ENCODE peak calls at places on chromosomes 6 and 20, in four cellular contexts. One of them, this sample, is unnamed.

GRCh38 chr6:148760568-148761531 is 14.0 kb downstream of the UST start:
- DNase-seq in choroid plexus epithelial cell: peak
- DNase-seq in cardiac muscle cell: peak
- DNase-seq in IMR-90: peak
- DNase-seq in this sample: peak

GRCh38 chr20:63101781-63102719 is 95.3 kb upstream of the BHLHE23 start:
- DNase-seq in choroid plexus epithelial cell: peak
- DNase-seq in IMR-90: peak
- DNase-seq in cardiac muscle cell: peak
- DNase-seq in this sample: peak

GRCh38 chr6:29816030-29816429 is 11.6 kb upstream of the HLA-G start:
- DNase-seq in IMR-90: no peak
- DNase-seq in choroid plexus epithelial cell: no peak
- DNase-seq in cardiac muscle cell: no peak
- DNase-seq in this sample: no peak

GRCh38 chr20:7137395-7138151 is 370.1 kb downstream of the BMP2 start:
- DNase-seq in cardiac muscle cell: no peak
- DNase-seq in IMR-90: no peak
- DNase-seq in choroid plexus epithelial cell: no peak
- DNase-seq in this sample: no peak

GRCh38 chr6:17021539-17021889 is 80.3 kb upstream of the STMND1 start:
- DNase-seq in IMR-90: peak
- DNase-seq in cardiac muscle cell: peak
- DNase-seq in choroid plexus epithelial cell: no peak
- DNase-seq in this sample: peak

GRCh38 chr6:75416443-75416842 is 77.2 kb downstream of the FILIP1 start:
- DNase-seq in choroid plexus epithelial cell: no peak
- DNase-seq in IMR-90: no peak
- DNase-seq in cardiac muscle cell: no peak
- DNase-seq in this sample: no peak

GRCh38 chr6:84967965-84968364 is 203.6 kb upstream of the TBX18 start:
- DNase-seq in cardiac muscle cell: no peak
- DNase-seq in choroid plexus epithelial cell: peak
- DNase-seq in IMR-90: no peak
- DNase-seq in this sample: no peak

GRCh38 chr6:72987305-72987704 is 238.0 kb downstream of the KHDC1L start:
- DNase-seq in cardiac muscle cell: no peak
- DNase-seq in IMR-90: no peak
- DNase-seq in choroid plexus epithelial cell: no peak
- DNase-seq in this sample: no peak

GRCh38 chr20:56389807-56390206 is 2.2 kb downstream of the AURKA start:
- DNase-seq in IMR-90: no peak
- DNase-seq in choroid plexus epithelial cell: no peak
- DNase-seq in cardiac muscle cell: no peak
- DNase-seq in this sample: no peak

GRCh38 chr6:1619106-1619665 is 9.5 kb downstream of the FOXC1 start:
- DNase-seq in IMR-90: no peak
- DNase-seq in cardiac muscle cell: no peak
- DNase-seq in choroid plexus epithelial cell: no peak
- DNase-seq in this sample: no peak

GRCh38 chr20:48745330-48745729 is 82.5 kb downstream of the PREX1 start:
- DNase-seq in IMR-90: no peak
- DNase-seq in cardiac muscle cell: peak
- DNase-seq in choroid plexus epithelial cell: peak
- DNase-seq in this sample: no peak

GRCh38 chr6:155195903-155196302 is 67.9 kb upstream of the CLDN20 start:
- DNase-seq in cardiac muscle cell: no peak
- DNase-seq in choroid plexus epithelial cell: no peak
- DNase-seq in IMR-90: no peak
- DNase-seq in this sample: no peak

GRCh38 chr6:33072508-33073100 is 845 bp downstream of the HLA-DPA1 start:
- DNase-seq in choroid plexus epithelial cell: no peak
- DNase-seq in cardiac muscle cell: no peak
- DNase-seq in IMR-90: no peak
- DNase-seq in this sample: no peak

GRCh38 chr20:47355489-47356219 is 845 bp downstream of the ZMYND8 start:
- DNase-seq in cardiac muscle cell: peak
- DNase-seq in IMR-90: no peak
- DNase-seq in choroid plexus epithelial cell: no peak
- DNase-seq in this sample: peak

GRCh38 chr6:84707161-84707560 is 57.2 kb downstream of the TBX18 start:
- DNase-seq in IMR-90: no peak
- DNase-seq in cardiac muscle cell: no peak
- DNase-seq in choroid plexus epithelial cell: peak
- DNase-seq in this sample: no peak

GRCh38 chr20:19938421-19938787 is 78.8 kb upstream of the NAA20 start:
- DNase-seq in IMR-90: no peak
- DNase-seq in cardiac muscle cell: no peak
- DNase-seq in choroid plexus epithelial cell: no peak
- DNase-seq in this sample: no peak

GRCh38 chr20:19934792-19935491 is 82.2 kb upstream of the NAA20 start:
- DNase-seq in choroid plexus epithelial cell: no peak
- DNase-seq in cardiac muscle cell: no peak
- DNase-seq in IMR-90: no peak
- DNase-seq in this sample: no peak

GRCh38 chr20:19937651-19938420 is 79.3 kb upstream of the NAA20 start:
- DNase-seq in cardiac muscle cell: no peak
- DNase-seq in choroid plexus epithelial cell: no peak
- DNase-seq in IMR-90: no peak
- DNase-seq in this sample: no peak

GRCh38 chr20:19935842-19936241 is 81.3 kb upstream of the NAA20 start:
- DNase-seq in IMR-90: no peak
- DNase-seq in cardiac muscle cell: no peak
- DNase-seq in choroid plexus epithelial cell: no peak
- DNase-seq in this sample: no peak

DNA sequence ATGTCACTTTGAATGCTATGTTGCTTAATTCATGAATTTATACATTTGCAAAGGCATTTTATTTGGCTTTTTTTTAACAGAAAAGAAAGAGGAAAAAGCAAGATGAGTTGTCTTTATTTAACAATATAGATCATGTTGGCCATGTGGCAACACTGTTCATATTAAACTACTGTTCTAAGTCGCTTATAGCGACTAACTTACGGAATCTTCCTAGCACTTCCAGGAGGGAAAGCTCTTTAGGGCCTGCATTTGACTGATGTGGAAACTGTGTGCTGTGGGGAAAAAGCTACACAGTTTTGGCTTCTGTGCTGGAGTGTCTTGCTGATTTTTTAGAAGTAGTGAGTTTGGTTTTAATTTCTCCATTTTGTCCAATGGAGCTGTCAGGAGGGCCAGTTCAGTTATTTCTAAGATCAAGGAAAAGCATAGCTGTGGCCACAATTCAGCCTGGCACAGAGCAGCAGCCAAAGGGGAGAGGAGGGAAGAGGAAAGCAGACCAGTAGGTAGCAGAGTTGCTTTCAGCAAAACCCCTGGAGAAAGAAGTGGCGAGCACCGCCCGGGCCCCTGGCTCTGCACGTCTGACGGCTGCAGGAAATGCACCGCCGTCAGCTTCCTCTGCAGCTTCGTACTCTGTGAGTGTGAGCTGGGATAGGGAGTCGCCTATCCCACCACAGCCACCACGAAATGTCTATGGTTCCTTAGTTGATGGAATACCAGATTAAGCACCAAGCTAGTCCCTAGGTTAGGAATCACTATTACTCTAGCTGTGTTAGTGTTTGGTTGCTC is 80.2 kb upstream of the NAA20 start:
- DNase-seq in IMR-90: no peak
- DNase-seq in cardiac muscle cell: no peak
- DNase-seq in choroid plexus epithelial cell: no peak
- DNase-seq in this sample: no peak
- H3K4me3 ChIP-seq in IMR-90: no peak
- H3K4me3 ChIP-seq in cardiac muscle cell: no peak
- H3K4me3 ChIP-seq in choroid plexus epithelial cell: no peak
- H3K4me3 ChIP-seq in this sample: no peak

GRCh38 chr6:68639826-68640505 is 4.9 kb downstream of the ADGRB3 start:
- DNase-seq in IMR-90: no peak
- DNase-seq in cardiac muscle cell: peak
- DNase-seq in choroid plexus epithelial cell: no peak
- DNase-seq in this sample: peak
- H3K4me3 ChIP-seq in IMR-90: no peak
- H3K4me3 ChIP-seq in cardiac muscle cell: peak
- H3K4me3 ChIP-seq in choroid plexus epithelial cell: peak
- H3K4me3 ChIP-seq in this sample: peak

DNA sequence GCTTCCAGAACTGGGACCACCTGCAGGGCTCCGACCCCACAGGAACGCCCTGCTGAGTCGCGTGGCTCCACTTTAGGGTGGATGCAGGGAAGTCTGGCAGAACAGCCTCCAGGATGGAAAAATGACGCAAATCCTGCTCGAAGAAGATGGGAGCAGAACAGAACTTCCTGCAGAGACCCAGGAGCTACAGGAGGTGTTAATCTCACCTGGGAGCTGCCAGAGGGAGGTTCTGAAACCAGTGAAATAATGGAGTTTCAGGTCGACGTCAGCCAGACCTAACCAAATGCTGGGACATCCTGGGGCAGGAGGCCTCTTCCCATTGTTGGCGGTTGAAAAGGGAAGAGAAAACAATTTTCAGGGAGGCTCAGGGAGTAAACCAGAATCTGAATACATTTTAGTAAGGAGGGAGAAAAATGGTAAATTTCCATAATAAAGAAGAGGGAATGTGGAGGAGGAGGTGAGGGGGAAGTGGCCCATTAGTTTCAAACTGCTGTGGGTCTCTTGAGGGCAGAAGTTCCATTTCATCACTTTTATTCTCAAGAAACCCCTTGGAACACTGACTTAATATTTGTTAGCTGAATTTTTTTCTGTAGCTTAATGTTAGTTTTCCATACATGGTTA is 558.4 kb upstream of the CDH4 start:
- DNase-seq in cardiac muscle cell: no peak
- DNase-seq in IMR-90: no peak
- DNase-seq in choroid plexus epithelial cell: no peak
- DNase-seq in this sample: no peak
- H3K4me3 ChIP-seq in cardiac muscle cell: no peak
- H3K4me3 ChIP-seq in IMR-90: no peak
- H3K4me3 ChIP-seq in choroid plexus epithelial cell: no peak
- H3K4me3 ChIP-seq in this sample: no peak

GRCh38 chr6:70668499-70668812 is 773 bp downstream of the SMAP1 start:
- DNase-seq in IMR-90: no peak
- DNase-seq in choroid plexus epithelial cell: no peak
- DNase-seq in cardiac muscle cell: no peak
- DNase-seq in this sample: peak

GRCh38 chr6:70666726-70667125 is 957 bp upstream of the SMAP1 start:
- DNase-seq in cardiac muscle cell: no peak
- DNase-seq in IMR-90: no peak
- DNase-seq in choroid plexus epithelial cell: no peak
- DNase-seq in this sample: no peak

GRCh38 chr6:70667711-70668498 is at the start of gene SMAP1:
- DNase-seq in cardiac muscle cell: peak
- DNase-seq in choroid plexus epithelial cell: peak
- DNase-seq in IMR-90: peak
- DNase-seq in this sample: peak

GRCh38 chr6:70667256-70667710 is 400 bp upstream of the SMAP1 start:
- DNase-seq in cardiac muscle cell: no peak
- DNase-seq in choroid plexus epithelial cell: no peak
- DNase-seq in IMR-90: no peak
- DNase-seq in this sample: no peak

DNA sequence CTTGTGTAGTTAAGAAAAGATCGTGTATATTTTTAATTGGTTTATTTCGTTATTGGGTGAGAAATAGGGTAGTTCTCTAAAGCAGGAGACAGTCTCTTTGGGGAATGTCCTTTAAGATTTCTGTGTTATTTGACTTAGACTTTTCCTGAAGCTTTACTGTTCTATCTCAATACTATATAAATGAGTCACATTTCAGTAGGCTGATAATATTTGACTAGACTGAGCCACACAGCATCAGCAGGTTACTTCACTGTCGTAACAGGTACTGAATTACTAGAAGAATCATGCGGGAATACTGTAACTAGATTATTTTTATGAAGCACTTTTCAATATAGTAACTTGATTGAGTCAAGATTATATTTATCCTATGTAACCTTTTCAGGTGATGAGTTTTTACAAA is 1.4 kb downstream of the SMAP1 start:
- DNase-seq in IMR-90: peak
- DNase-seq in cardiac muscle cell: no peak
- DNase-seq in choroid plexus epithelial cell: peak
- DNase-seq in this sample: peak
- H3K4me3 ChIP-seq in IMR-90: no peak
- H3K4me3 ChIP-seq in cardiac muscle cell: peak
- H3K4me3 ChIP-seq in choroid plexus epithelial cell: no peak
- H3K4me3 ChIP-seq in this sample: peak

GRCh38 chr20:1174787-1175186 is 10.0 kb downstream of the TMEM74B start:
- DNase-seq in choroid plexus epithelial cell: no peak
- DNase-seq in cardiac muscle cell: no peak
- DNase-seq in IMR-90: no peak
- DNase-seq in this sample: no peak

GRCh38 chr20:1171461-1172093 is 13.2 kb downstream of the TMEM74B start:
- DNase-seq in cardiac muscle cell: peak
- DNase-seq in choroid plexus epithelial cell: peak
- DNase-seq in IMR-90: peak
- DNase-seq in this sample: peak

GRCh38 chr20:1178103-1178502 is 6.7 kb downstream of the TMEM74B start:
- DNase-seq in choroid plexus epithelial cell: no peak
- DNase-seq in IMR-90: no peak
- DNase-seq in cardiac muscle cell: no peak
- DNase-seq in this sample: no peak

GRCh38 chr20:1177680-1178079 is 7.1 kb downstream of the TMEM74B start:
- DNase-seq in cardiac muscle cell: peak
- DNase-seq in IMR-90: peak
- DNase-seq in choroid plexus epithelial cell: peak
- DNase-seq in this sample: peak

DNA sequence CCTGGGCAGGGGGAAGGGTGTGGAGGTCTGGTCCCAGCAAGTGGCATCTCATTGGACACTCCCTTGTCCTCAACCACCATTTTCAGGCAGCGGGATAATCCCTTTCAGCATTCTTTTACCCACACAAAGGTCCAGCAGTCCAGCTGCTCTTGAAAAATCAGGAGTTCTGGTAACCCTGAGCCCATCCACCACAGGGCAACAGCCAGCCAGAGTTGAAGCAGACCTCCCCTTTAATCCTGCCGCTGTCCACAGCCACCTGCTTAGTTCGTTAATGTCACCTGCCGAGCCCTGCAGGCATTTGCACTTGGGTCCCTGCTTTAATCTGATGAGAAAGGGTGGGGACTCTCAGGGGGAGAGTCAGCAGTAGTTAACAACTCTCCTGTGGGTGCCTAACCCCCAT is 11.1 kb downstream of the TMEM74B start:
- DNase-seq in IMR-90: no peak
- DNase-seq in cardiac muscle cell: no peak
- DNase-seq in choroid plexus epithelial cell: no peak
- DNase-seq in this sample: no peak
- H3K4me3 ChIP-seq in IMR-90: no peak
- H3K4me3 ChIP-seq in cardiac muscle cell: no peak
- H3K4me3 ChIP-seq in choroid plexus epithelial cell: no peak
- H3K4me3 ChIP-seq in this sample: no peak